ENCODE peak calls at places on chromosomes 11 and 22, in seven cellular contexts. R is pancreas; A is SJCRH30; S is transverse colon; N is Panc1; F is CD4-positive, alpha-beta memory T cell; Y is heart right ventricle. K is an unnamed sample. For H3K4me1 and H3K36me3, the result is how much of the 10 kb centered on the place peaks cover.

GRCh38 chr22:31449521-31449920 is 40.1 kb downstream of the EIF4ENIF1 start:
- DNase-seq in Y (no peak), N (no peak), A (no peak), F (no peak), R (no peak), S (no peak), K (no peak)

GRCh38 chr11:134543144-134544044 is 131.4 kb upstream of the B3GAT1 start:
- DNase-seq in F (no peak), A (no peak), S (no peak), R (no peak), Y (peak), N (no peak), K (no peak)

GRCh38 chr11:103546236-103546635 is 437.0 kb downstream of the DYNC2H1 start:
- DNase-seq in R (no peak), N (no peak), S (no peak), Y (no peak), A (no peak), F (no peak), K (no peak)

GRCh38 chr22:19404676-19405075 is 26.9 kb downstream of the HIRA start:
- DNase-seq in N (no peak), A (no peak), S (no peak), F (no peak), Y (no peak), R (no peak), K (no peak)

GRCh38 chr11:70555092-70555491 is 156.8 kb downstream of the CTTN start:
- DNase-seq in N (no peak), A (no peak), Y (no peak), R (no peak), S (no peak), F (no peak), K (no peak)

GRCh38 chr11:125290263-125290662 is 125.7 kb downstream of the PKNOX2 start:
- DNase-seq in N (no peak), S (no peak), R (no peak), F (no peak), Y (no peak), A (no peak), K (no peak)

GRCh38 chr11:61158691-61159381 is 2.4 kb downstream of the VPS37C start:
- DNase-seq in A (no peak), Y (no peak), S (peak), F (no peak), N (no peak), R (no peak), K (no peak)

GRCh38 chr11:125376117-125376516 is 119.9 kb downstream of the FEZ1 start:
- DNase-seq in F (no peak), R (peak), Y (peak), A (no peak), S (no peak), N (no peak), K (no peak)

GRCh38 chr11:67118059-67118766 is 850 bp upstream of the KDM2A start:
- DNase-seq in S (peak), R (peak), F (peak), A (peak), N (no peak), Y (peak), K (peak)

GRCh38 chr22:34608716-34609115 is 457.2 kb upstream of the ISX start:
- DNase-seq in F (no peak), R (no peak), Y (no peak), A (no peak), S (no peak), N (no peak), K (no peak)

GRCh38 chr22:32644252-32645100 is 157.0 kb upstream of the TIMP3 start:
- DNase-seq in R (no peak), A (peak), F (no peak), S (peak), Y (peak), N (no peak), K (no peak)

GRCh38 chr11:65425105-65425970 is 2.7 kb downstream of the NEAT1 start:
- DNase-seq in A (no peak), Y (peak), S (peak), F (peak), N (no peak), R (no peak), K (no peak)

GRCh38 chr11:111162306-111162705 is 83.2 kb upstream of the POU2AF2 start:
- DNase-seq in F (no peak), A (no peak), N (no peak), S (no peak), R (no peak), Y (no peak), K (no peak)

GRCh38 chr11:130051077-130051476 is 18.6 kb upstream of the APLP2 start:
- DNase-seq in R (no peak), F (no peak), Y (no peak), S (no peak), N (no peak), A (no peak), K (no peak)

GRCh38 chr22:25765801-25766200 is 23.8 kb downstream of the MYO18B start:
- DNase-seq in R (no peak), S (no peak), A (no peak), N (no peak), F (no peak), Y (no peak), K (no peak)

GRCh38 chr11:59562292-59562691 is 51.0 kb downstream of the OR4D9 start:
- DNase-seq in N (no peak), A (no peak), R (no peak), F (no peak), Y (no peak), S (no peak), K (no peak)

GRCh38 chr11:46281374-46281831 is 3.9 kb downstream of the CREB3L1 start:
- DNase-seq in A (peak), Y (peak), F (no peak), S (peak), R (peak), N (no peak), K (no peak)

GRCh38 chr11:65613091-65613928 is 711 bp downstream of the MAP3K11 start:
- DNase-seq in S (no peak), A (no peak), N (no peak), F (no peak), R (peak), Y (no peak), K (no peak)

GRCh38 chr22:39405346-39406085 is 5.9 kb downstream of the TAB1 start:
- DNase-seq in F (no peak), S (no peak), N (no peak), A (no peak), R (no peak), Y (no peak), K (no peak)

GRCh38 chr11:129949067-129949466 is 53.6 kb downstream of the PRDM10 start:
- DNase-seq in S (no peak), Y (no peak), A (no peak), N (no peak), R (no peak), F (no peak), K (no peak)

GRCh38 chr22:39148024-39148726 is 4.3 kb downstream of the CBX7 start:
- DNase-seq in Y (no peak), S (no peak), A (no peak), R (no peak), F (no peak), N (no peak), K (no peak)

GRCh38 chr22:37735054-37735453 is 38.2 kb downstream of the TRIOBP start:
- DNase-seq in Y (no peak), S (no peak), R (peak), N (no peak), A (peak), F (no peak), K (peak)

GRCh38 chr11:47186937-47187681 is 875 bp upstream of the PACSIN3 start:
- DNase-seq in Y (peak), N (peak), S (peak), F (peak), A (peak), R (peak), K (peak)

GRCh38 chr11:45933131-45933821 is 10.8 kb downstream of the LARGE2 start:
- DNase-seq in F (no peak), S (no peak), R (no peak), N (no peak), Y (no peak), A (no peak), K (no peak)

GRCh38 chr11:788953-789940 is 643 bp downstream of the CEND1 start:
- DNase-seq in A (peak), N (no peak), F (no peak), Y (no peak), R (peak), S (no peak), K (no peak)

GRCh38 chr11:7575841-7576451 is 62.1 kb downstream of the PPFIBP2 start:
- DNase-seq in R (no peak), S (peak), Y (no peak), F (no peak), A (peak), N (no peak), K (no peak)

GRCh38 chr11:127074151-127074761 is 73.7 kb upstream of the KIRREL3 start:
- DNase-seq in F (no peak), S (peak), A (peak), N (peak), Y (no peak), R (peak), K (peak)

GRCh38 chr22:43293661-43294392 is 49.3 kb downstream of the SCUBE1 start:
- DNase-seq in Y (no peak), A (peak), R (no peak), S (peak), N (no peak), F (peak), K (peak)

GRCh38 chr22:46490538-46490937 is 46.9 kb downstream of the CELSR1 start:
- DNase-seq in A (no peak), Y (no peak), F (no peak), S (no peak), R (no peak), N (no peak), K (no peak)

GRCh38 chr11:561148-562003 is 606 bp downstream of the RASSF7 start:
- DNase-seq in N (no peak), F (peak), R (peak), A (no peak), S (peak), Y (no peak), K (no peak)

GRCh38 chr11:18270102-18270501 is 4.0 kb downstream of the SAA1 start:
- DNase-seq in N (no peak), S (no peak), Y (no peak), A (no peak), F (no peak), R (no peak), K (no peak)

GRCh38 chr11:130404727-130405126 is 23.7 kb downstream of the ADAMTS8 start:
- DNase-seq in N (no peak), R (no peak), F (no peak), Y (no peak), S (no peak), A (no peak), K (no peak)

GRCh38 chr11:44623716-44624491 is 58.4 kb downstream of the CD82 start:
- DNase-seq in A (peak), Y (no peak), N (no peak), R (no peak), F (no peak), S (peak), K (no peak)

GRCh38 chr22:41799486-41800347 is 762 bp upstream of the CCDC134 start:
- DNase-seq in F (no peak), N (no peak), A (peak), R (peak), S (peak), Y (peak), K (no peak)

GRCh38 chr22:41699264-41700104 is at the start of gene MEI1:
- DNase-seq in A (no peak), F (peak), R (peak), N (no peak), S (peak), Y (peak), K (peak)

GRCh38 chr11:33828604-33829429 is 54.5 kb upstream of the FBXO3 start:
- DNase-seq in F (no peak), N (no peak), A (no peak), R (no peak), S (no peak), Y (no peak), K (no peak)
- H3K4me3 ChIP-seq in F (no peak), N (peak), A (no peak), R (peak), S (peak), Y (peak), K (no peak)

GRCh38 chr11:86906198-86906597 is 49.0 kb downstream of the FZD4 start:
- DNase-seq in F (no peak), S (no peak), R (no peak), A (no peak), N (no peak), Y (no peak), K (no peak)
- H3K4me1 ChIP-seq in F (under half), S (under half), R (under half), A (under half), N (under half), Y (under half), K (under half)

DNA sequence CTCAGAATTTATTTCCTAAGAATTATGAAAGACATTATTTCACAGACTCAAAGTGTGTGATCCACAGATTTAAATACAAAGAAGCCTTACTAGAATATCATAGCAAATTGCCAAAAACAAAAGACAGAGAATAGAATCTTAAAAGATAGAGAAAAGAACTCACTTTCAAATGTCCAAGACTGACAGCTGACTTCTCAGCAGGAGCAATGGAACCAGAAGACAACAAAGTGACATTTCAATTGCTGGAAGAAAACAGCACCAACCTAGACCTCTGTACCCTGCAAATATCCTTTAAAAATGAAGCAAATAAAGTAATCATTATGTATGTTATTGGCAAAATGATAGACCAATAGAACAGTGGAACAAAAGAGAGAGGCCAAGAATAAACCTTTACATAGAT is 109.2 kb downstream of the TTC17 start:
- DNase-seq in F (no peak), S (no peak), N (no peak), A (no peak), Y (no peak), R (no peak), K (no peak)
- H3K36me3 ChIP-seq in F (under half), S (under half), N (under half), A (under half), Y (under half), R (under half), K (under half)

GRCh38 chr22:45007247-45007945 is 2.4 kb downstream of the PHF21B start:
- DNase-seq in S (no peak), R (peak), A (no peak), N (no peak), F (no peak), Y (peak), K (peak)
- H3K4me3 ChIP-seq in S (peak), R (peak), A (no peak), N (peak), F (no peak), Y (peak), K (peak)

GRCh38 chr11:57786436-57786835 is 24.8 kb downstream of the CTNND1 start:
- DNase-seq in N (no peak), S (no peak), Y (no peak), R (no peak), A (no peak), F (no peak), K (no peak)
- H3K4me1 ChIP-seq in N (half or more), S (half or more), Y (under half), R (half or more), A (under half), F (under half), K (under half)

DNA sequence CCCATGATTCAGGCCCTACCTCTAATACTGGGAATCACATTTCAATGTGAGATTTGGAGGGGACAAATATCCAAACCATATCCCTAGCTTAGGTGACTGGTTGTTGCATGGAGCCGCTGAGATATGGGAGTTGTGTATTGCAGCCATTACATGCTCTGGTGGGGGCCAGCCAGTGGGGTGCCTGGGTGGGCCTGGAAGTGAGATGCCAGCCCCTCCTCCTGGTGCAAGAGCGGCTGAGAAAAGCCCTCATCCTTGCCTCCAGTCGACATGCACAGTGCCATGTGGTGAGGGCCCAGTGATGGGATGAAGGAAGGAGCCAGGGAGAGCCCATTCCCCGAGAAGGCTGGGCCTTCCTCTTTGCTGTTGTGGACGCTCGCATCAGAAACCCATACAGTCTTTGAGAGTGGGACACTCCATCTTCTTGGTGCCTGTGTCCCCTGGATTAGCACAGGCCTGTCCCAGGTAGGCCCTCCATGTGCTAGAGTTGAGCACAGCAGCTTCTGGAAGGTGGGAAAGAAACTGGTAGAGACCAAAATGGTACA is 1043.0 kb downstream of the TBC1D22A start:
- DNase-seq in F (no peak), Y (no peak), A (no peak), N (no peak), S (no peak), R (no peak), K (no peak)
- H3K36me3 ChIP-seq in F (under half), Y (under half), A (under half), N (under half), S (under half), R (under half), K (under half)

GRCh38 chr11:117817213-117818035 is 7.1 kb downstream of the FXYD2 start:
- DNase-seq in N (peak), F (peak), A (peak), Y (peak), R (peak), S (peak), K (peak)

GRCh38 chr11:117816151-117816741 is 8.3 kb downstream of the FXYD2 start:
- DNase-seq in F (no peak), A (peak), N (no peak), S (no peak), Y (no peak), R (peak), K (peak)

GRCh38 chr11:117818036-117818858 is 6.3 kb downstream of the FXYD2 start:
- DNase-seq in F (peak), N (no peak), S (no peak), Y (no peak), A (no peak), R (no peak), K (no peak)

GRCh38 chr11:117815262-117815803 is 9.2 kb downstream of the FXYD2 start:
- DNase-seq in N (no peak), R (peak), S (peak), Y (no peak), F (peak), A (no peak), K (no peak)

DNA sequence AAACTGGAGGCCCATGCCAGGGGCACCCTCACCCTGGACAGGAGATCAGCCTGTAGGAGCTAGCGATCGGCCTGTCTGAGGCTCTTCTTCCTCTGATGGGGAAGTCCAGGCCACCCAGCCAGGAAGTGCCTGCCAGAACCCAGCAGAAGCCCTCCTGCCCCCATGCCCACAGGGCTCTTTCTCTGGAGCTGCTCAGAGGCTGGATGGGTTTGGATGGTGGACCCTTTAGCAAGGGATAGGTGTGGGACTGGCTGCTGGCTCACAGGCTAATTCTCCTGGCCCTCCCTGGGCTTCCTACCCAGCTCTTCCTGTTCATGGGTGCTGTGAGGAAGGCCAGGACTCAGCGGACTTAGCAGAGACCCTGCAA is 7.7 kb downstream of the FXYD2 start:
- DNase-seq in S (no peak), R (no peak), A (no peak), N (no peak), Y (no peak), F (no peak), K (peak)
- H3K4me3 ChIP-seq in S (no peak), R (no peak), A (no peak), N (no peak), Y (peak), F (no peak), K (peak)

DNA sequence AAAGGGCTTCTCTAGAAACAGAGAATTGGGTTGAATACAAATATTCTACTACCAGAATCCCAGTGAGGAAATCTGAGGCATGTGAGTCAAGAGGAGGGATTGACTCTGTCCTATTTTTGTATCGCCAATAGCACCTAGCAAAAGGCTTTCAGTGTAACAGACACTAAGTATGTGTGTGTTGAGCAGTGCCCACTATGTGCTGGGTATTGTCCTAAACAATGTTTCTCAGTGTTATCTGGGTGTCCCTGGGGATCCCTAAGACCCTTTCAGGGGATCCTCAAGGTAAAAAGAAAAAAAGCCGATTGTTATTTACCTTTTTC is 21.0 kb upstream of the RBFOX2 start:
- DNase-seq in R (no peak), S (no peak), A (no peak), F (no peak), N (no peak), Y (no peak), K (no peak)
- H3K4me1 ChIP-seq in R (under half), S (under half), A (under half), F (under half), N (under half), Y (under half), K (under half)

DNA sequence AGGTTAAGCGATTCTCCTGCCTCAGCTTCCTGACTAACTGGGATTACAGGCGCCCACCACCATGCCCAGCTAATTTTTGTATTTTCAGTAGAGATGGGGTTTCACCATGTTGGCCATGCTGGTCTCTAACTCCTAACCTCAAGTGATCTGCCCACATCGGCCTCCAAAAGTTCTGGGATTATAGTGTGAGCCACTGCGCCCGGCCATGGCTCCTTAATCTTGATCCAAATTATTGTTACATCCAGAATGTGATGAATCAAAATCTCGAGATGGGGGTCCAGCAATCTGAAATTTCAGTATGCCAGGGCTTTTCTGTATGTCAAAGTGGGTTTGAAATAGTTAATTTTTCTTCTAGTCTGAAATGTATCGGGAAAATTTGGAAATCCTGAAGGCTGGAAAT is 3.7 kb downstream of the RPL27A start:
- DNase-seq in S (no peak), R (no peak), N (no peak), Y (no peak), F (no peak), A (no peak), K (no peak)
- H3K36me3 ChIP-seq in S (under half), R (under half), N (under half), Y (under half), F (under half), A (half or more), K (under half)

K was measured in BE2C.